ENCODE peak calls at places on chromosomes 4 and X, in nine cellular contexts. C is upper lobe of left lung, L is cardiac muscle cell, G is endothelial cell, E is AG10803, F is astrocyte of the spinal cord, K is HFF-Myc, M is A549, Q is OCI-LY7. H is an unnamed sample.

GRCh38 chr4:153293675-153294057 is 50.8 kb upstream of the MND1 start:
- DNase-seq in C (no peak), L (no peak), G (no peak), E (no peak), F (no peak), K (no peak), M (no peak), Q (no peak), H (no peak)

GRCh38 chr4:146465628-146466027 is 56.1 kb downstream of the SLC10A7 start:
- DNase-seq in C (no peak), L (no peak), G (no peak), E (peak; percentile 10), F (no peak), K (no peak), M (no peak), Q (no peak), H (no peak)

GRCh38 chrX:56281789-56282188 is 49.6 kb downstream of the KLF8 start:
- DNase-seq in C (no peak), L (peak; percentile 2), G (peak; percentile 3), E (peak; percentile 13), F (peak; percentile 4), K (no peak), M (peak; percentile 1), Q (peak; percentile 23), H (no peak)

GRCh38 chrX:110383414-110383813 is 24.8 kb downstream of the RTL9 start:
- DNase-seq in C (no peak), L (no peak), G (no peak), E (peak; percentile 86), F (peak; percentile 68), K (no peak), M (no peak), Q (no peak), H (no peak)

GRCh38 chr4:110357521-110357920 is 118.4 kb upstream of the ENPEP start:
- DNase-seq in C (no peak), L (no peak), G (no peak), E (no peak), F (no peak), K (no peak), M (no peak), Q (no peak), H (no peak)

GRCh38 chrX:38287669-38288068 is 39.6 kb downstream of the RPGR start:
- DNase-seq in C (no peak), L (no peak), G (no peak), E (no peak), F (no peak), K (no peak), M (no peak), Q (no peak), H (no peak)

GRCh38 chr4:164169591-164169990 is 584.3 kb upstream of the SMIM31 start:
- DNase-seq in C (no peak), L (no peak), G (no peak), E (no peak), F (peak; percentile 64), K (no peak), M (no peak), Q (no peak), H (no peak)

GRCh38 chr4:173218411-173219125 is 50.0 kb downstream of the GALNT7 start:
- DNase-seq in C (no peak), L (no peak), G (no peak), E (peak; percentile 35), F (peak; percentile 93), K (no peak), M (peak; percentile 26), Q (no peak), H (no peak)

GRCh38 chr4:151573945-151574344 is 165.0 kb downstream of the FHIP1A start:
- DNase-seq in C (peak; percentile 39), L (no peak), G (no peak), E (no peak), F (no peak), K (peak; percentile 10), M (no peak), Q (no peak), H (no peak)

GRCh38 chr4:116358633-116359222 is 726.6 kb downstream of the TRAM1L1 start:
- DNase-seq in C (peak; percentile 62), L (peak; percentile 65), G (peak; percentile 73), E (peak; percentile 49), F (peak; percentile 83), K (peak; percentile 29), M (peak; percentile 7), Q (peak; percentile 55), H (peak; percentile 70)

GRCh38 chr4:163111588-163111987 is 55.1 kb downstream of the NAF1 start:
- DNase-seq in C (no peak), L (peak; percentile 35), G (no peak), E (no peak), F (peak; percentile 7), K (no peak), M (no peak), Q (no peak), H (no peak)

DNA sequence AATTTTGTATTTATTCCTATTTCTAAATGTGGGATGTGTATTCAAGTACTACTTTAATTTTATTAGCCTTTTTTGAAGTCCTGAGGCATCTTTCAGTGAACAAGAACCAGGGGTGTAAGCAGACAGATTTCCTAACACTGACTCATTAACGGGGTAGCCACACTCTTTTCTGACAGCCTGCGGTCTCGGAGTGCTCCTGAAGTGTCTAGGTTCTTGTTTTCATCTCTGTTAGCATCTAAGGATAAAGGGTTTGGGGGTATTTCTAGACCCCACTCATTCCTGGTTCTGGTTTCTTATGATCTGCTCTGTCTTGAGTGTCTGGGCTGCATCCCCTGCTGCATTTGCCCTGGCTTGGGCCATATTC is 71.9 kb downstream of the GC start:
- DNase-seq in C (no peak), L (no peak), G (no peak), E (no peak), F (peak; percentile 7), K (no peak), M (no peak), Q (no peak), H (no peak)
- TF ChIP-seq CTCF in C (no peak), L (no peak), G (no peak), E (no peak), F (no peak), K (no peak), M (no peak), Q (no peak), H (no peak)

GRCh38 chr4:11626046-11626445 is 197.4 kb upstream of the HS3ST1 start:
- DNase-seq in C (no peak), L (no peak), G (no peak), E (no peak), F (no peak), K (no peak), M (no peak), Q (no peak), H (no peak)

GRCh38 chr4:11625206-11625605 is 196.5 kb upstream of the HS3ST1 start:
- DNase-seq in C (no peak), L (no peak), G (no peak), E (no peak), F (no peak), K (no peak), M (no peak), Q (no peak), H (no peak)

GRCh38 chr4:11622961-11623725 is 194.4 kb upstream of the HS3ST1 start:
- DNase-seq in C (no peak), L (no peak), G (no peak), E (no peak), F (no peak), K (no peak), M (no peak), Q (no peak), H (no peak)

GRCh38 chr4:11624370-11624769 is 195.7 kb upstream of the HS3ST1 start:
- DNase-seq in C (no peak), L (no peak), G (no peak), E (no peak), F (no peak), K (no peak), M (no peak), Q (no peak), H (no peak)

DNA sequence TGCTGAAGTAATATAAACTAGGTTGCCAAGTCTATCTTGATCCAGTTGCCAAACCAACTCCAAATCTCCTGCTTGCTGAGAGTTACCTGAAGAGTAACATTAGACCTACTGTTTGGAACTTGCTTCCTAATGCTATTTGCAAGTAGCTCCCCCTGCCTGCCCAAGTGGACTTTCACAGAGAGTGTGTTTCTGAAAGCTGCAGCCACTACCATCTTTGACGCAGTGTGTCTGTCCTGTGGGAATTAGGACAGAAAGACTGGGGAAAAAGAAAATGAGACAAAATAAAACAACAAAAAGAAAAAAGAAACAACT is 195.0 kb upstream of the HS3ST1 start:
- DNase-seq in C (peak; percentile 52), L (peak; percentile 62), G (peak; percentile 5), E (no peak), F (peak; percentile 20), K (no peak), M (peak; percentile 8), Q (no peak), H (no peak)
- TF ChIP-seq CTCF in C (no peak), L (peak; percentile 50), G (no peak), E (no peak), F (peak; percentile 58), K (no peak), M (peak; percentile 38), Q (peak; percentile 32), H (peak; percentile 15)

DNA sequence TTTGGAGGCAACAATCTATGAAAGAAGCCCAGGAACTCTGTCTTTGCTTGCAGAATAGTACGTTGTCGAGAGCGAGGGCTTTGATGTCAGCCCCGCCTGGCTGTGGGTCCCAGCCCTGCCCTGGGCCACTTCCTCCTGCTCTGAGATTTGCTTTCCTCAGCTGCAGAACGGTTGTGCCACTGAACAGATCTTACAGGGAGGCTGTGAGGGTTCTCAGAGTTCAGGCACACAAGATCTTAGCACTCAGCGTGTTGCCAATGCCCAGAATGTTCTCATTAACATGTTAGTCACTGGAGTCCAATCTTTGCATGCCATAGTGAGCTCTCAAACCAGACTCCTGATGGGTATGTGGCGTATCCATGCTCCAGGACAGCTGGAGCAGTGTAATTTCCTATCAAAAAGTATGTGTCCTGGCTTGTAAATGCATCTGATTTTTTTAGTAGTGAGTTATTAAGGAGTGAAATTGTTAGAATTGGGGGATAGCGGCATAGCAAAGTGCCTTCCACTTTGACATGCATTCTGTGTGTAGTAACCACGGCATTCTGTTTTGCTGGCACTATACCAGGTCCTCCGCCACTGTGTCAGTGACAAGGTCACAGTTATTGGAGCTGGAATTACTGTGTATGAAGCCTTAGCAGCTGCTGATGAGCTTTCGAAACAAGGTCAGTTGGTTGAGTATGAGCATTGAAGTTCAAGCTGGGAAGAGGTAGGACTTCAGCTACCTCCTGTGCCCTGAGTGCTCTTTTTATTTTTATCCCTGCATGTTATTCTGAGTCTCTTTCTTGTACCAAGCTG is 31.6 kb downstream of the TKTL1 start:
- DNase-seq in C (no peak), L (no peak), G (no peak), E (peak; percentile 74), F (peak; percentile 16), K (no peak), M (no peak), Q (peak; percentile 71), H (no peak)
- TF ChIP-seq CTCF in C (no peak), L (no peak), G (no peak), E (no peak), F (no peak), K (no peak), M (no peak), Q (no peak), H (no peak)

GRCh38 chr4:135372131-135372530 is 1170.5 kb upstream of the PABPC4L start:
- DNase-seq in C (no peak), L (no peak), G (no peak), E (no peak), F (no peak), K (no peak), M (no peak), Q (no peak), H (no peak)

GRCh38 chr4:135368826-135369225 is 1167.2 kb upstream of the PABPC4L start:
- DNase-seq in C (no peak), L (no peak), G (no peak), E (no peak), F (peak; percentile 13), K (no peak), M (no peak), Q (no peak), H (no peak)

GRCh38 chr4:135371137-135371536 is 1169.5 kb upstream of the PABPC4L start:
- DNase-seq in C (no peak), L (no peak), G (peak; percentile 10), E (no peak), F (no peak), K (no peak), M (no peak), Q (no peak), H (peak; percentile 22)
- TF ChIP-seq CTCF in C (no peak), L (no peak), G (peak; percentile 25), E (no peak), F (no peak), K (no peak), M (no peak), Q (peak; percentile 46), H (peak; percentile 11)

H was measured in nephron progenitor cell.